ENCODE peak calls at places on chromosomes 12 and 14, in nine cellular contexts. One of them, this sample, is unnamed.
A peak's percentile ranks its signal among the peaks of the same experiment; 100 is the strongest.

GRCh38 chr12:58412466-58412865 is 471.1 kb downstream of the ATP23 start:
- DNase-seq in glutamatergic neuron: no peak
- DNase-seq in stimulated activated naive B cell treated with anti-CD40 and anti-IgM and Interleukin-4, amounts not matched to agents 10 μg/mL and 1 μg/mL and 100 μg/mL, for 72 hours: no peak
- DNase-seq in nephron progenitor cell: no peak
- DNase-seq in T-helper 2 cell: no peak
- DNase-seq in stimulated activated CD4-positive, alpha-beta T cell treated with anti-CD3 and anti-CD28 coated beads, TNF-alpha, amount 100 ng/mL, for 4 hours: no peak
- DNase-seq in fibroblast of gingiva: no peak
- DNase-seq in HT-29: no peak
- DNase-seq in cardiac muscle cell: peak; percentile 64
- DNase-seq in this sample: no peak

GRCh38 chr14:73861060-73861459 is 9.4 kb downstream of the PTGR2 start:
- DNase-seq in glutamatergic neuron: no peak
- DNase-seq in stimulated activated naive B cell treated with anti-CD40 and anti-IgM and Interleukin-4, amounts not matched to agents 10 μg/mL and 1 μg/mL and 100 μg/mL, for 72 hours: no peak
- DNase-seq in nephron progenitor cell: no peak
- DNase-seq in T-helper 2 cell: no peak
- DNase-seq in stimulated activated CD4-positive, alpha-beta T cell treated with anti-CD3 and anti-CD28 coated beads, TNF-alpha, amount 100 ng/mL, for 4 hours: no peak
- DNase-seq in fibroblast of gingiva: no peak
- DNase-seq in HT-29: no peak
- DNase-seq in cardiac muscle cell: no peak
- DNase-seq in this sample: no peak

GRCh38 chr14:73188501-73188903 is 48.8 kb upstream of the PAPLN start:
- DNase-seq in glutamatergic neuron: no peak
- DNase-seq in stimulated activated naive B cell treated with anti-CD40 and anti-IgM and Interleukin-4, amounts not matched to agents 10 μg/mL and 1 μg/mL and 100 μg/mL, for 72 hours: no peak
- DNase-seq in nephron progenitor cell: no peak
- DNase-seq in T-helper 2 cell: no peak
- DNase-seq in stimulated activated CD4-positive, alpha-beta T cell treated with anti-CD3 and anti-CD28 coated beads, TNF-alpha, amount 100 ng/mL, for 4 hours: no peak
- DNase-seq in fibroblast of gingiva: peak; percentile 69
- DNase-seq in HT-29: no peak
- DNase-seq in cardiac muscle cell: peak; percentile 61
- DNase-seq in this sample: no peak

GRCh38 chr12:44847888-44848770 is 28.0 kb downstream of the NELL2 start:
- DNase-seq in glutamatergic neuron: no peak
- DNase-seq in stimulated activated naive B cell treated with anti-CD40 and anti-IgM and Interleukin-4, amounts not matched to agents 10 μg/mL and 1 μg/mL and 100 μg/mL, for 72 hours: peak; percentile 2
- DNase-seq in nephron progenitor cell: no peak
- DNase-seq in T-helper 2 cell: peak; percentile 84
- DNase-seq in stimulated activated CD4-positive, alpha-beta T cell treated with anti-CD3 and anti-CD28 coated beads, TNF-alpha, amount 100 ng/mL, for 4 hours: no peak
- DNase-seq in fibroblast of gingiva: no peak
- DNase-seq in HT-29: no peak
- DNase-seq in cardiac muscle cell: no peak
- DNase-seq in this sample: peak; percentile 44

GRCh38 chr14:100830681-100831080 is 4.8 kb downstream of the MEG3 start:
- DNase-seq in glutamatergic neuron: no peak
- DNase-seq in stimulated activated naive B cell treated with anti-CD40 and anti-IgM and Interleukin-4, amounts not matched to agents 10 μg/mL and 1 μg/mL and 100 μg/mL, for 72 hours: no peak
- DNase-seq in nephron progenitor cell: no peak
- DNase-seq in T-helper 2 cell: no peak
- DNase-seq in stimulated activated CD4-positive, alpha-beta T cell treated with anti-CD3 and anti-CD28 coated beads, TNF-alpha, amount 100 ng/mL, for 4 hours: no peak
- DNase-seq in fibroblast of gingiva: no peak
- DNase-seq in HT-29: no peak
- DNase-seq in cardiac muscle cell: no peak
- DNase-seq in this sample: no peak

GRCh38 chr12:121530600-121531355 is 50.0 kb downstream of the KDM2B start:
- DNase-seq in glutamatergic neuron: no peak
- DNase-seq in stimulated activated naive B cell treated with anti-CD40 and anti-IgM and Interleukin-4, amounts not matched to agents 10 μg/mL and 1 μg/mL and 100 μg/mL, for 72 hours: no peak
- DNase-seq in nephron progenitor cell: no peak
- DNase-seq in T-helper 2 cell: peak; percentile 67
- DNase-seq in stimulated activated CD4-positive, alpha-beta T cell treated with anti-CD3 and anti-CD28 coated beads, TNF-alpha, amount 100 ng/mL, for 4 hours: peak; percentile 41
- DNase-seq in fibroblast of gingiva: peak; percentile 68
- DNase-seq in HT-29: no peak
- DNase-seq in cardiac muscle cell: peak; percentile 92
- DNase-seq in this sample: peak; percentile 72

GRCh38 chr14:65637780-65638179 is 225.2 kb downstream of the FUT8 start:
- DNase-seq in glutamatergic neuron: no peak
- DNase-seq in stimulated activated naive B cell treated with anti-CD40 and anti-IgM and Interleukin-4, amounts not matched to agents 10 μg/mL and 1 μg/mL and 100 μg/mL, for 72 hours: peak; percentile 29
- DNase-seq in nephron progenitor cell: no peak
- DNase-seq in T-helper 2 cell: peak; percentile 43
- DNase-seq in stimulated activated CD4-positive, alpha-beta T cell treated with anti-CD3 and anti-CD28 coated beads, TNF-alpha, amount 100 ng/mL, for 4 hours: no peak
- DNase-seq in fibroblast of gingiva: no peak
- DNase-seq in HT-29: no peak
- DNase-seq in cardiac muscle cell: peak; percentile 5
- DNase-seq in this sample: no peak

GRCh38 chr12:125310461-125310860 is 245.2 kb downstream of the AACS start:
- DNase-seq in glutamatergic neuron: no peak
- DNase-seq in stimulated activated naive B cell treated with anti-CD40 and anti-IgM and Interleukin-4, amounts not matched to agents 10 μg/mL and 1 μg/mL and 100 μg/mL, for 72 hours: no peak
- DNase-seq in nephron progenitor cell: no peak
- DNase-seq in T-helper 2 cell: no peak
- DNase-seq in stimulated activated CD4-positive, alpha-beta T cell treated with anti-CD3 and anti-CD28 coated beads, TNF-alpha, amount 100 ng/mL, for 4 hours: no peak
- DNase-seq in fibroblast of gingiva: no peak
- DNase-seq in HT-29: no peak
- DNase-seq in cardiac muscle cell: no peak
- DNase-seq in this sample: no peak

GRCh38 chr12:125351788-125352187 is 286.6 kb downstream of the AACS start:
- DNase-seq in glutamatergic neuron: no peak
- DNase-seq in stimulated activated naive B cell treated with anti-CD40 and anti-IgM and Interleukin-4, amounts not matched to agents 10 μg/mL and 1 μg/mL and 100 μg/mL, for 72 hours: no peak
- DNase-seq in nephron progenitor cell: no peak
- DNase-seq in T-helper 2 cell: no peak
- DNase-seq in stimulated activated CD4-positive, alpha-beta T cell treated with anti-CD3 and anti-CD28 coated beads, TNF-alpha, amount 100 ng/mL, for 4 hours: no peak
- DNase-seq in fibroblast of gingiva: no peak
- DNase-seq in HT-29: no peak
- DNase-seq in cardiac muscle cell: no peak
- DNase-seq in this sample: no peak

GRCh38 chr12:116717466-116718457 is 20.1 kb downstream of the SPRING1 start:
- DNase-seq in glutamatergic neuron: no peak
- DNase-seq in stimulated activated naive B cell treated with anti-CD40 and anti-IgM and Interleukin-4, amounts not matched to agents 10 μg/mL and 1 μg/mL and 100 μg/mL, for 72 hours: no peak
- DNase-seq in nephron progenitor cell: peak; percentile 26
- DNase-seq in T-helper 2 cell: no peak
- DNase-seq in stimulated activated CD4-positive, alpha-beta T cell treated with anti-CD3 and anti-CD28 coated beads, TNF-alpha, amount 100 ng/mL, for 4 hours: no peak
- DNase-seq in fibroblast of gingiva: peak; percentile 84
- DNase-seq in HT-29: no peak
- DNase-seq in cardiac muscle cell: peak; percentile 80
- DNase-seq in this sample: no peak

GRCh38 chr12:1796515-1797010 is 23.8 kb upstream of the LRTM2 start:
- DNase-seq in glutamatergic neuron: peak; percentile 38
- DNase-seq in stimulated activated naive B cell treated with anti-CD40 and anti-IgM and Interleukin-4, amounts not matched to agents 10 μg/mL and 1 μg/mL and 100 μg/mL, for 72 hours: no peak
- DNase-seq in nephron progenitor cell: no peak
- DNase-seq in T-helper 2 cell: peak; percentile 35
- DNase-seq in stimulated activated CD4-positive, alpha-beta T cell treated with anti-CD3 and anti-CD28 coated beads, TNF-alpha, amount 100 ng/mL, for 4 hours: no peak
- DNase-seq in fibroblast of gingiva: no peak
- DNase-seq in HT-29: peak; percentile 44
- DNase-seq in cardiac muscle cell: no peak
- DNase-seq in this sample: peak; percentile 44

GRCh38 chr12:119996417-119996816 is 7.4 kb downstream of the BICDL1 start:
- DNase-seq in glutamatergic neuron: no peak
- DNase-seq in stimulated activated naive B cell treated with anti-CD40 and anti-IgM and Interleukin-4, amounts not matched to agents 10 μg/mL and 1 μg/mL and 100 μg/mL, for 72 hours: no peak
- DNase-seq in nephron progenitor cell: no peak
- DNase-seq in T-helper 2 cell: no peak
- DNase-seq in stimulated activated CD4-positive, alpha-beta T cell treated with anti-CD3 and anti-CD28 coated beads, TNF-alpha, amount 100 ng/mL, for 4 hours: no peak
- DNase-seq in fibroblast of gingiva: no peak
- DNase-seq in HT-29: no peak
- DNase-seq in cardiac muscle cell: no peak
- DNase-seq in this sample: no peak

GRCh38 chr12:114767906-114768697 is 84.1 kb upstream of the TBX3 start:
- DNase-seq in glutamatergic neuron: no peak
- DNase-seq in stimulated activated naive B cell treated with anti-CD40 and anti-IgM and Interleukin-4, amounts not matched to agents 10 μg/mL and 1 μg/mL and 100 μg/mL, for 72 hours: no peak
- DNase-seq in nephron progenitor cell: peak; percentile 57
- DNase-seq in T-helper 2 cell: no peak
- DNase-seq in stimulated activated CD4-positive, alpha-beta T cell treated with anti-CD3 and anti-CD28 coated beads, TNF-alpha, amount 100 ng/mL, for 4 hours: no peak
- DNase-seq in fibroblast of gingiva: no peak
- DNase-seq in HT-29: no peak
- DNase-seq in cardiac muscle cell: peak; percentile 33
- DNase-seq in this sample: no peak

GRCh38 chr12:6279631-6280030 is 30.9 kb upstream of the PLEKHG6 start:
- DNase-seq in glutamatergic neuron: no peak
- DNase-seq in stimulated activated naive B cell treated with anti-CD40 and anti-IgM and Interleukin-4, amounts not matched to agents 10 μg/mL and 1 μg/mL and 100 μg/mL, for 72 hours: no peak
- DNase-seq in nephron progenitor cell: no peak
- DNase-seq in T-helper 2 cell: no peak
- DNase-seq in stimulated activated CD4-positive, alpha-beta T cell treated with anti-CD3 and anti-CD28 coated beads, TNF-alpha, amount 100 ng/mL, for 4 hours: no peak
- DNase-seq in fibroblast of gingiva: no peak
- DNase-seq in HT-29: no peak
- DNase-seq in cardiac muscle cell: no peak
- DNase-seq in this sample: no peak

GRCh38 chr12:120790114-120790513 is 64.5 kb downstream of the ACADS start:
- DNase-seq in glutamatergic neuron: no peak
- DNase-seq in stimulated activated naive B cell treated with anti-CD40 and anti-IgM and Interleukin-4, amounts not matched to agents 10 μg/mL and 1 μg/mL and 100 μg/mL, for 72 hours: no peak
- DNase-seq in nephron progenitor cell: no peak
- DNase-seq in T-helper 2 cell: no peak
- DNase-seq in stimulated activated CD4-positive, alpha-beta T cell treated with anti-CD3 and anti-CD28 coated beads, TNF-alpha, amount 100 ng/mL, for 4 hours: no peak
- DNase-seq in fibroblast of gingiva: no peak
- DNase-seq in HT-29: no peak
- DNase-seq in cardiac muscle cell: no peak
- DNase-seq in this sample: no peak

This sample was measured in germinal center.